ENCODE peak calls at places on chromosomes 12 and 14, in seven cellular contexts. G is stomach, E is upper lobe of right lung, F is AG04450, U is IMR-90, L is brain microvascular endothelial cell, Z is HCT116. D is an unnamed sample.

GRCh38 chr14:43778956-43779639 is 728.0 kb downstream of the FSCB start:
- DNase-seq in Z (no peak), U (no peak), G (no peak), F (no peak), E (no peak), L (no peak), D (no peak)

GRCh38 chr12:131335456-131335855 is 375.4 kb upstream of the SFSWAP start:
- DNase-seq in G (no peak), L (no peak), E (no peak), U (no peak), Z (no peak), F (no peak), D (no peak)

GRCh38 chr14:91220581-91221000 is 23.9 kb downstream of the GPR68 start:
- DNase-seq in G (no peak), L (no peak), U (no peak), Z (no peak), E (peak; percentile 67), F (no peak), D (peak; percentile 49)

GRCh38 chr14:104821229-104821945 is 20.5 kb downstream of the ZBTB42 start:
- DNase-seq in E (peak; percentile 66), L (no peak), U (no peak), F (no peak), Z (no peak), G (no peak), D (no peak)

GRCh38 chr12:67721216-67721615 is 72.7 kb downstream of the DYRK2 start:
- DNase-seq in L (no peak), U (no peak), F (no peak), Z (no peak), G (peak; percentile 56), E (no peak), D (no peak)

GRCh38 chr14:101721951-101722661 is 39.4 kb upstream of the PPP2R5C start:
- DNase-seq in Z (no peak), U (no peak), L (no peak), F (no peak), G (peak; percentile 51), E (no peak), D (peak; percentile 34)

GRCh38 chr12:120359159-120359527 is 9.8 kb downstream of the MSI1 start:
- DNase-seq in F (no peak), G (no peak), L (no peak), Z (no peak), E (no peak), U (no peak), D (no peak)

GRCh38 chr12:52020539-52021336 is 14.0 kb downstream of the TAMALIN start:
- DNase-seq in Z (no peak), G (peak; percentile 55), E (peak; percentile 73), L (peak; percentile 31), F (no peak), U (peak; percentile 47), D (peak; percentile 44)

GRCh38 chr12:22121224-22121623 is 75.2 kb downstream of the CMAS start:
- DNase-seq in F (no peak), G (no peak), Z (peak; percentile 10), L (no peak), E (no peak), U (no peak), D (peak; percentile 9)

GRCh38 chr14:92709340-92710000 is 39.0 kb downstream of the LGMN start:
- DNase-seq in F (no peak), G (no peak), L (no peak), E (no peak), U (no peak), Z (no peak), D (no peak)

GRCh38 chr12:98635657-98636323 is 8.8 kb downstream of the IKBIP start:
- DNase-seq in Z (peak; percentile 39), L (no peak), G (no peak), F (peak; percentile 47), U (peak; percentile 77), E (no peak), D (no peak)

GRCh38 chr14:70034257-70034656 is 154.5 kb downstream of the SLC8A3 start:
- DNase-seq in E (no peak), G (no peak), L (no peak), F (no peak), U (no peak), Z (no peak), D (no peak)

GRCh38 chr12:46357438-46358324 is 14.9 kb downstream of the SLC38A2 start:
- DNase-seq in Z (peak; percentile 84), G (no peak), U (peak; percentile 93), E (no peak), L (peak; percentile 49), F (peak; percentile 71), D (no peak)

GRCh38 chr12:123973552-123974341 is 732 bp downstream of the ZNF664 start:
- DNase-seq in L (no peak), U (peak; percentile 10), G (peak; percentile 52), Z (no peak), F (no peak), E (peak; percentile 80), D (peak; percentile 16)

GRCh38 chr12:100656806-100657205 is 83.3 kb downstream of the GAS2L3 start:
- DNase-seq in U (no peak), E (no peak), G (no peak), L (no peak), F (no peak), Z (no peak), D (no peak)

GRCh38 chr14:96042218-96042930 is 3.2 kb downstream of the C14orf132 start:
- DNase-seq in L (no peak), E (no peak), F (peak; percentile 52), G (no peak), U (peak; percentile 69), Z (no peak), D (peak; percentile 36)

GRCh38 chr14:100566586-100566985 is 20.6 kb downstream of the BEGAIN start:
- DNase-seq in G (no peak), F (no peak), U (no peak), Z (no peak), E (no peak), L (no peak), D (no peak)

GRCh38 chr14:100567009-100567876 is 20.0 kb downstream of the BEGAIN start:
- DNase-seq in L (no peak), G (no peak), E (no peak), U (no peak), Z (no peak), F (no peak), D (no peak)

GRCh38 chr14:100564506-100564905 is 22.7 kb downstream of the BEGAIN start:
- DNase-seq in F (no peak), U (no peak), L (no peak), E (no peak), Z (no peak), G (no peak), D (no peak)

GRCh38 chr14:100566119-100566518 is 21.1 kb downstream of the BEGAIN start:
- DNase-seq in F (no peak), Z (no peak), E (no peak), G (peak; percentile 70), U (no peak), L (no peak), D (no peak)

GRCh38 chr14:100565650-100566049 is 21.6 kb downstream of the BEGAIN start:
- DNase-seq in Z (no peak), E (no peak), G (no peak), U (no peak), L (no peak), F (no peak), D (no peak)
- H3K27me3 ChIP-seq in Z (no peaks in the 10 kb centered on the region), E (peaks cover 43% of the 10 kb centered on the region), G (peaks cover 75% of the 10 kb centered on the region), U (peaks cover 79% of the 10 kb centered on the region), L (peaks cover 48% of the 10 kb centered on the region), F (peaks cover 65% of the 10 kb centered on the region), D (peaks cover 2% of the 10 kb centered on the region)

GRCh38 chr14:99819514-99819913 is 26.3 kb downstream of the EML1 start:
- DNase-seq in F (no peak), U (no peak), Z (no peak), E (no peak), L (no peak), G (no peak), D (no peak)
- H3K27me3 ChIP-seq in F (peaks cover 3% of the 10 kb centered on the region), U (peaks cover 5% of the 10 kb centered on the region), Z (no peaks in the 10 kb centered on the region), E (no peaks in the 10 kb centered on the region), L (no peaks in the 10 kb centered on the region), G (no peaks in the 10 kb centered on the region), D (no peaks in the 10 kb centered on the region)

DNA sequence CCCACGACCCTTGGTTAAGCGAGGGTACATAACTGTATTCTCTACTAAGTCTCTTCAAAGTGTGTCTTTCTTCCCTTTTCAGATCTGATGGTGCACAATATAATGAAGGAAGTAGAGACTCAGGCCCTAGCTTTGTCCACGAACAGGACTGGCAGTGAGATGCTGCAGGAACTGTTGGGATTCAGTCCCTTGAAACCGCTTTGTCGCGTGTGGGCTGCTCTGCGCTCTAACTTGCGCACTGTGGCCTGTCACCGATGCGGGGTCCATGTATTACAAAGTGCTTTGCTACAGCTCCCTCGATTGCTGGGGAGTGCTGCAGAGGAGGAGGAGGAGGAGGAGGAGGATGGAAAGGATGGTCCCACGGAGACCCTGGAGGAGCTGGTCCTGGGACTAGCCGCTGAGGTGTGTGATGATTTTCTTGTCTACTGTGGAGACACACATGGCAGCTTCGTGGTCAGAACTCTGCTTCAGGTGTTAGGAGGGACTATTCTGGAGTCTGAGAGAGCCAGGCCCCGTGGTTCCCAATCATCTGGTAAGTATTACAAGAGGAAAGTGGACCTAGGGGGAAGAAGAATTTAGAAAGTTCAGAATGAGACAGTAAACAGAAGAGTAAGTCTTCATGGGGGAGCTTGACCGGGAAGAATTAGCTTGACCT is 803 bp downstream of the NOP9 start:
- DNase-seq in F (no peak), L (no peak), G (no peak), E (no peak), U (no peak), Z (no peak), D (no peak)
- H3K27me3 ChIP-seq in F (no peaks in the 10 kb centered on the region), L (no peaks in the 10 kb centered on the region), G (no peaks in the 10 kb centered on the region), E (no peaks in the 10 kb centered on the region), U (no peaks in the 10 kb centered on the region), Z (no peaks in the 10 kb centered on the region), D (no peaks in the 10 kb centered on the region)

GRCh38 chr12:116880213-116880816 is 926 bp downstream of the HRK start:
- DNase-seq in F (no peak), E (no peak), G (no peak), Z (no peak), L (no peak), U (no peak), D (no peak)
- H3K27me3 ChIP-seq in F (peaks cover 75% of the 10 kb centered on the region), E (peaks cover 79% of the 10 kb centered on the region), G (peaks cover 94% of the 10 kb centered on the region), Z (no peaks in the 10 kb centered on the region), L (peaks cover 62% of the 10 kb centered on the region), U (peaks cover 80% of the 10 kb centered on the region), D (peaks cover 44% of the 10 kb centered on the region)

DNA sequence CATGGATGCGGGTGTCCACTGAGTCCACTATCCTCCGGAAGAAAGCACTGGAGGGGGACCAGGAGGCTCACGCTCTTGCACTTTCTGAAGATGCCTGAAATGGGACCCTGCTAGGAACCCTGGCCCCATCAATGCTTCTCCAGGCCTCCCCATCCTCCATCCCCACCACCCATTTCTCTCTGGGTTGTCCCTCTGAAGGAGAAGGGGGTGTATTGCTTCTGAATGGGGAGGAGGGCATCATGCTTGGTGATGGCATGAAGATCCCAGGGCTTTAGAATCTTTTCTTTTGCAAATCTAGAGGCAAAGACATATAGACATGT is 681 bp upstream of the JPH4 start:
- DNase-seq in G (peak; percentile 11), F (no peak), E (no peak), Z (no peak), U (no peak), L (no peak), D (no peak)
- H3K27me3 ChIP-seq in G (peaks cover 84% of the 10 kb centered on the region), F (peaks cover 54% of the 10 kb centered on the region), E (peaks cover 40% of the 10 kb centered on the region), Z (no peaks in the 10 kb centered on the region), U (peaks cover 58% of the 10 kb centered on the region), L (peaks cover 44% of the 10 kb centered on the region), D (no peaks in the 10 kb centered on the region)

DNA sequence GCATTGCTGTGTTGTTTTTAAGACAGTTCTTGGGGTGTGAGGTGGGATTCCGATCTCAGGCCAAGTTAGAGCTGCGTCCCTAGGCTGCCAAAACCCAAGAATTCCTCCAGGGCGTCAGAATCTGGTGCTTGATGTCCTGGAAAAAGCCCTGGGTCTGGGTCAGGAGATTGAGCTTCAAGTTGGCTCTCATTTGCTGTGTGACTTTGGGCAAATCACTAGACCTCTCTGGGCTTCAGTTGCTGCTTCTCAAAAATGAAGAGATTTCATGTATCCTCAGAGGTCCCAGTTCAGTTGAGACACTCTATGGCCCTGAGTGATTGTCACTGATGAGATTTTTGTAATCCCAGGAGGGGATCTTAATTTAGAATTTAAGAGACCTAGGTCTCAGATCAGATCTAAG is 1.9 kb downstream of the WSCD2 start:
- DNase-seq in U (no peak), L (no peak), F (no peak), E (no peak), G (no peak), Z (no peak), D (no peak)
- H3K27me3 ChIP-seq in U (no peaks in the 10 kb centered on the region), L (peaks cover 12% of the 10 kb centered on the region), F (peaks cover 12% of the 10 kb centered on the region), E (peaks cover 66% of the 10 kb centered on the region), G (peaks cover 73% of the 10 kb centered on the region), Z (peaks cover 76% of the 10 kb centered on the region), D (peaks cover 16% of the 10 kb centered on the region)